ENCODE peak calls at places on chromosomes 16 and 17, in ten cellular contexts. D is psoas muscle, U is adrenal gland, T is hepatocyte, J is tibial artery, H is stomach, A is spleen, R is DND-41, P is uterus, G is ascending aorta. Y is an unnamed sample. For H3K4me1 and H3K36me3, the result is how much of the 10 kb centered on the place peaks cover.

GRCh38 chr17:44417553-44417952 is 28.1 kb upstream of the ITGA2B start:
- DNase-seq in D (no peak), T (no peak), H (no peak), J (no peak), G (no peak), U (no peak), A (no peak), P (no peak), R (no peak), Y (no peak)

GRCh38 chr16:87705780-87706277 is 60.0 kb downstream of the KLHDC4 start:
- DNase-seq in J (no peak), G (no peak), T (peak), D (no peak), R (no peak), P (no peak), H (peak), U (no peak), A (no peak), Y (peak)

GRCh38 chr16:75997606-75998005 is 271.3 kb upstream of the CPHXL start:
- DNase-seq in T (no peak), H (no peak), P (no peak), R (no peak), D (no peak), U (no peak), J (no peak), A (no peak), G (no peak), Y (no peak)

GRCh38 chr17:81635973-81636504 is 873 bp downstream of the NPLOC4 start:
- DNase-seq in T (no peak), A (no peak), U (no peak), D (no peak), G (no peak), J (no peak), P (no peak), R (peak), H (no peak), Y (no peak)

GRCh38 chr16:426906-427249 is 1.4 kb downstream of the RAB11FIP3 start:
- DNase-seq in D (no peak), A (no peak), P (no peak), J (peak), H (no peak), G (no peak), U (no peak), T (no peak), R (no peak), Y (no peak)

GRCh38 chr17:68498479-68499326 is 13.5 kb upstream of the PRKAR1A start:
- DNase-seq in G (no peak), D (no peak), H (peak), R (no peak), U (peak), P (peak), T (no peak), J (no peak), A (no peak), Y (no peak)

GRCh38 chr17:69175812-69176517 is 34.3 kb upstream of the ABCA6 start:
- DNase-seq in U (no peak), A (no peak), T (peak), J (no peak), D (no peak), P (no peak), G (no peak), R (no peak), H (no peak), Y (no peak)

GRCh38 chr16:50329446-50330189 is 39.2 kb downstream of the BRD7 start:
- DNase-seq in U (no peak), A (no peak), R (no peak), J (no peak), D (peak), G (no peak), T (no peak), P (no peak), H (no peak), Y (no peak)

GRCh38 chr17:17413821-17414220 is 63.0 kb upstream of the MED9 start:
- DNase-seq in G (no peak), P (no peak), T (no peak), D (no peak), H (no peak), R (no peak), A (no peak), U (no peak), J (no peak), Y (no peak)

GRCh38 chr17:18039535-18040286 is 503 bp downstream of the GID4 start:
- DNase-seq in J (peak), P (no peak), U (no peak), R (no peak), D (peak), H (peak), A (no peak), G (no peak), T (peak), Y (peak)

GRCh38 chr16:82059983-82060421 is 24.9 kb downstream of the HSD17B2 start:
- DNase-seq in H (no peak), U (no peak), G (no peak), T (no peak), A (no peak), D (no peak), J (no peak), P (no peak), R (no peak), Y (no peak)

GRCh38 chr16:65807858-65808257 is 558.6 kb upstream of the CDH5 start:
- DNase-seq in J (no peak), T (no peak), D (no peak), H (no peak), U (no peak), G (no peak), P (no peak), R (no peak), A (no peak), Y (no peak)

GRCh38 chr16:50578147-50578546 is 30.0 kb downstream of the NKD1 start:
- DNase-seq in H (no peak), J (no peak), D (no peak), G (no peak), T (no peak), U (no peak), R (no peak), P (no peak), A (no peak), Y (no peak)

GRCh38 chr17:73561066-73561465 is 83.2 kb downstream of the SDK2 start:
- DNase-seq in U (no peak), D (no peak), H (no peak), A (no peak), P (no peak), R (no peak), J (no peak), T (no peak), G (no peak), Y (no peak)

GRCh38 chr17:59601130-59601529 is 18.6 kb upstream of the CLTC start:
- DNase-seq in R (no peak), T (no peak), U (no peak), P (no peak), J (no peak), A (no peak), D (no peak), G (no peak), H (no peak), Y (no peak)

GRCh38 chr17:45256114-45256966 is 5.6 kb downstream of the SPATA32 start:
- DNase-seq in A (no peak), T (no peak), R (peak), U (no peak), G (no peak), H (no peak), D (no peak), P (no peak), J (no peak), Y (no peak)

GRCh38 chr16:10067406-10067805 is 114.8 kb downstream of the GRIN2A start:
- DNase-seq in D (no peak), U (peak), H (no peak), T (no peak), A (no peak), J (no peak), P (no peak), G (no peak), R (no peak), Y (no peak)

GRCh38 chr16:87725596-87726235 is 40.1 kb downstream of the KLHDC4 start:
- DNase-seq in P (no peak), R (no peak), G (no peak), J (no peak), H (no peak), D (no peak), A (no peak), U (no peak), T (no peak), Y (peak)

GRCh38 chr16:58027341-58028167 is 2.0 kb downstream of the MMP15 start:
- DNase-seq in J (no peak), P (no peak), R (no peak), A (peak), D (peak), G (no peak), H (peak), T (peak), U (peak), Y (peak)

GRCh38 chr17:68955181-68955841 is at the start of gene ABCA8:
- DNase-seq in T (no peak), H (no peak), A (no peak), G (no peak), D (no peak), P (peak), U (peak), R (no peak), J (peak), Y (peak)

GRCh38 chr16:53756329-53756996 is 52.5 kb downstream of the FTO start:
- DNase-seq in D (no peak), T (no peak), A (no peak), P (no peak), J (no peak), H (no peak), U (no peak), R (no peak), G (no peak), Y (no peak)

GRCh38 chr17:75979705-75980187 is 706 bp downstream of the TEN1 start:
- DNase-seq in T (no peak), U (no peak), P (no peak), H (no peak), G (no peak), J (no peak), R (no peak), D (no peak), A (no peak), Y (no peak)

DNA sequence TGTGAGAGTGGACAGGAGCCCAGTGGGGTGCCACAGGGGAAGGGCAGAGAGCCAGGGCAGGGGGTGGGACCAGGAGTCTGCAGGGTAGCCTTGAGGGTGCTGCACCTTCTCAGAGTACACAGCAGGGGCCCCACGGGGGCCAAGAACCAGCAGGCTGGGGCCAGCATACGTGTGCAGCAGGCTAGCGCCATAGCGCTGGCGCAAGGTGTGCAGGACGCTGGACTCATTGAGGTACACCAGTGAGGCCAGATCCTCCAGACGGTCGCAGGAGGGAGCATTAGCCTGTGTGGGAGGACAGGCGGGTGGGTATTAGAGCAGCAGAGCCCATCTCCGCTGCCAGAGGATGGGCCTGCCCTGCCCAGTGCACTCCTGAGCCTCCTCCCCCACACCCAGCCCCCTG is 58.8 kb downstream of the MYO18A start:
- DNase-seq in D (no peak), A (no peak), J (no peak), R (no peak), G (no peak), H (no peak), P (no peak), T (no peak), U (no peak), Y (no peak)
- H3K4me1 ChIP-seq in D (under half), A (under half), J (under half), R (under half), G (under half), H (under half), P (under half), T (under half), U (under half), Y (under half)

DNA sequence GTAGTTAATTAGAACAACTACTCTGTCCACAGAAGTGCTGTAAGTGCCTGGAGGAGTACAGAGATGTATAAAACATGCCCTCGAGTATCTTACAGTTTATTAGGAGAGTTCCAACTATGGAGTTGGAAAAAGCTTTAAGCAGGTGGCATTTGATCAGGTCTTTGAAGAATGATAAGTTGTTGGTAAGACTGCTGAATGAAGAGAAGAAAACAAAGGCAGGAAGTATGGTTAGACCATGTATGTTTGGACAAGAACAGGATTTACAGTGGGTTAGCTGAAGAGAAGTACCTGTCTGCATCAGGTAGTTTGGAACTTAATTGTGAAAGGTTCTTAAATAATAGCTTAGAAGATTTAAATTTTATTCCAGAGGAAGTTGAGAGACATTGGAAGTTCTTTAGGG is 29.4 kb downstream of the ATP6V0A1 start:
- DNase-seq in G (no peak), R (no peak), U (no peak), T (no peak), P (no peak), J (no peak), A (no peak), D (no peak), H (no peak), Y (no peak)
- H3K36me3 ChIP-seq in G (half or more), R (under half), U (under half), T (under half), P (under half), J (half or more), A (under half), D (half or more), H (half or more), Y (half or more)

GRCh38 chr17:42618442-42619150 is 9.1 kb downstream of the TUBG1 start:
- DNase-seq in G (no peak), U (peak), T (peak), A (no peak), H (peak), P (peak), D (peak), R (no peak), J (no peak), Y (peak)
- TF ChIP-seq CTCF in G (no peak), U (peak), T (peak), A (no peak), H (peak), P (no peak), D (peak), R (peak), J (no peak), Y (no peak)

DNA sequence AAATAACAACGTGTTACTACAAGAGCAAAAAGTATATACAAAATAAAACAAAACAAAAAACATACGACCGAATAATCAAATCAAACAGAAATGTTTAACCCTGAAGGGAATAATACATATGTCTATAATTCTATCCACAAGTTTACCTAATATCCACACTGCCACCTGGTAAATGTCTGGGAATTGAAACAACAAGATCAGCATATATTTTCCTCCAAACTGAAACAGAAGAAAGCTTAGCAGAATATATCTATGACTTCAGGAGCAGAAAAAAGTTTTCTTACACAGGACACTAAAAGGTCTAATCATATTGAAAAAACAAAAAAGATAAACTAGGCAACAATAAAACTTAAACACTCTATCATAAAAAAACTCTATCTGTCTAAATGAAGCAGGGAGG is 404.0 kb downstream of the CDH11 start:
- DNase-seq in J (no peak), U (no peak), H (no peak), A (no peak), G (no peak), T (no peak), D (no peak), R (no peak), P (no peak), Y (no peak)
- H3K4me1 ChIP-seq in J (under half), U (under half), H (under half), A (under half), G (under half), T (under half), D (under half), R (under half), P (under half), Y (under half)

GRCh38 chr17:62045109-62045508 is 20.0 kb downstream of the MED13 start:
- DNase-seq in A (no peak), R (no peak), H (no peak), J (no peak), T (no peak), U (no peak), G (no peak), P (no peak), D (no peak), Y (no peak)
- H3K36me3 ChIP-seq in A (under half), R (half or more), H (half or more), J (under half), T (under half), U (under half), G (under half), P (under half), D (half or more), Y (under half)

GRCh38 chr17:7586673-7587419 is 3.0 kb downstream of the SOX15 start:
- DNase-seq in T (peak), P (no peak), A (no peak), J (no peak), H (peak), G (no peak), D (no peak), U (no peak), R (no peak), Y (no peak)
- TF ChIP-seq CTCF in T (peak), P (no peak), A (no peak), J (no peak), H (peak), G (no peak), D (no peak), U (no peak), R (peak), Y (no peak)

GRCh38 chr17:34242553-34242952 is 12.5 kb upstream of the CCL2 start:
- DNase-seq in T (no peak), P (no peak), H (no peak), A (no peak), J (no peak), G (no peak), D (no peak), U (no peak), R (no peak), Y (no peak)

GRCh38 chr17:34242976-34243731 is 11.9 kb upstream of the CCL2 start:
- DNase-seq in T (no peak), P (no peak), A (no peak), R (no peak), D (no peak), J (no peak), U (no peak), G (no peak), H (no peak), Y (no peak)

GRCh38 chr17:34245496-34245895 is 9.6 kb upstream of the CCL2 start:
- DNase-seq in J (no peak), P (no peak), R (no peak), D (no peak), U (no peak), T (no peak), H (no peak), G (no peak), A (no peak), Y (no peak)

GRCh38 chr17:34246436-34246835 is 8.6 kb upstream of the CCL2 start:
- DNase-seq in G (no peak), U (no peak), T (no peak), R (no peak), P (no peak), D (no peak), H (no peak), A (no peak), J (no peak), Y (no peak)

DNA sequence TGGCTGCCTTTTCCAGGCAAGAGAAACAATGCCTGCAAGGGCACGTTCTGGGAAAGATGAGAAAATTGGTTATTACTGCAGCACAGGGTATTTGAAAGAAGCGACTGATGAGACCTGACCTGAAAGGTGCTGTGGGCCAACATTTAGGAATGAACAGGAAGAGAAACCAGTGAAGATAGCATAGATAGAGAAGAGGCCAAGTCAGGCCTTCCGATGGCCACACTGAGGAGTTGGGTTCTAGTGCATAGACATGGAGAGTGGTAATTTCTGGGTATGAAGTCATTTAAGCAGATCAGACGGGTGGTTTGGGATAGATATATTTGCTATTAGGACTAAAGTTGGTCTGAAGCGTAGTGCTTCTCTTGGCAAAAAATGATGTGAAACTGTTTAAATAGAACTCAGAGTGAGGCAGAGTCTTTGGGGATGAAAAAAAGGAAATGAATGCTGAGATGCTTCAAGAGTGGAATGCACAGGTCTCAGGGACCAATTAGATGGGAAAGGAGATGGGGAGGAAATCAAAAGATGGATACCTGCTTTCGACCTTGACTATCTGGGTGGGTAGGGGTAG is 11.3 kb upstream of the CCL2 start:
- DNase-seq in R (no peak), G (no peak), U (no peak), D (no peak), J (no peak), A (no peak), H (no peak), T (no peak), P (no peak), Y (no peak)
- H3K4me1 ChIP-seq in R (under half), G (under half), U (under half), D (under half), J (under half), A (half or more), H (under half), T (under half), P (under half), Y (under half)

GRCh38 chr17:48854774-48855476 is 24.1 kb downstream of the CALCOCO2 start:
- DNase-seq in J (no peak), R (no peak), T (no peak), D (no peak), P (no peak), H (no peak), U (no peak), G (no peak), A (no peak), Y (no peak)
- H3K36me3 ChIP-seq in J (half or more), R (half or more), T (under half), D (half or more), P (under half), H (half or more), U (under half), G (half or more), A (under half), Y (half or more)

DNA sequence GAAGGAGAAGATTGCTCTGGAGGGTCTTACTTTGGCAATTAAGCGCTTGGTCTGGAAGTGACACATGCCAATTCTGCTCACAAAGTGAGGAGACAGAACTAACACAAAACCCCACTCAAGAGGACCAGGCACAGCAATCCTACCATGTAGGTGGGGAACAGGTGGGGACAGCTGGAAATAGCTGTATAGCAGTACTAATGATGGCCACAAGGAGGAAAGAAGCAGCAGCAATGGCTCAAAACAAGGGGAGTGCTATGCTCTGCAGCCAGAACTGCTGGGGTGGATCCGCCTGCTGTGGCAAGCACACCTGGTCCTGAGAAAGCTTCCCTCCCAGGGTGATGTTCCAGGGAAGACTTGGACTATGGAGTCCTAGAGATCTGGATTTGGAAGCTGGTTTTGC is 17.0 kb upstream of the TMEM132E start:
- DNase-seq in U (no peak), T (peak), P (no peak), R (peak), G (no peak), J (no peak), A (no peak), H (no peak), D (no peak), Y (no peak)
- TF ChIP-seq CTCF in U (peak), T (peak), P (no peak), R (peak), G (peak), J (peak), A (peak), H (no peak), D (no peak), Y (no peak)

Y was measured in thyroid gland.